ENCODE peak calls at places on chromosomes 6 and 20, in six cellular contexts. M is GM12878, G is HepG2, F is K562, D is H1, Z is GM12892. H is an unnamed sample.

GRCh38 chr20:63320616-63321147 is 27.7 kb downstream of the COL20A1 start:
- DNase-seq in G (no peak), M (no peak), F (no peak), D (no peak), Z (no peak), H (no peak)

GRCh38 chr6:35829306-35829705 is 24.2 kb downstream of the LHFPL5 start:
- DNase-seq in Z (no peak), G (no peak), D (no peak), M (no peak), F (no peak), H (no peak)

GRCh38 chr20:59690101-59690500 is 85.8 kb downstream of the PHACTR3 start:
- DNase-seq in Z (no peak), G (no peak), F (no peak), D (no peak), M (no peak), H (no peak)

GRCh38 chr20:9971746-9972145 is 63.0 kb upstream of the ANKEF1 start:
- DNase-seq in G (no peak), D (no peak), F (no peak), M (no peak), Z (no peak), H (no peak)

GRCh38 chr6:137919837-137920304 is 52.8 kb downstream of the TNFAIP3 start:
- DNase-seq in D (no peak), Z (no peak), F (peak), M (no peak), G (no peak), H (no peak)

GRCh38 chr6:125904871-125905270 is 51.7 kb upstream of the HINT3 start:
- DNase-seq in D (no peak), Z (no peak), G (no peak), F (no peak), M (peak), H (no peak)

GRCh38 chr6:139722540-139722939 is 348.1 kb upstream of the CITED2 start:
- DNase-seq in M (no peak), Z (no peak), F (no peak), D (no peak), G (no peak), H (no peak)

GRCh38 chr6:56842602-56843475 is 112.1 kb upstream of the BEND6 start:
- DNase-seq in G (no peak), D (peak), Z (peak), F (no peak), M (no peak), H (peak)

GRCh38 chr20:39877792-39878191 is 811.2 kb downstream of the MAFB start:
- DNase-seq in F (no peak), D (no peak), G (no peak), M (no peak), Z (no peak), H (no peak)

GRCh38 chr6:14108571-14109410 is 8.8 kb upstream of the CD83 start:
- DNase-seq in D (no peak), G (no peak), Z (peak), M (peak), F (peak), H (no peak)
- TF ChIP-seq POLR2A in D (no peak), G (no peak), Z (peak), M (peak), F (peak), H (no peak)

DNA sequence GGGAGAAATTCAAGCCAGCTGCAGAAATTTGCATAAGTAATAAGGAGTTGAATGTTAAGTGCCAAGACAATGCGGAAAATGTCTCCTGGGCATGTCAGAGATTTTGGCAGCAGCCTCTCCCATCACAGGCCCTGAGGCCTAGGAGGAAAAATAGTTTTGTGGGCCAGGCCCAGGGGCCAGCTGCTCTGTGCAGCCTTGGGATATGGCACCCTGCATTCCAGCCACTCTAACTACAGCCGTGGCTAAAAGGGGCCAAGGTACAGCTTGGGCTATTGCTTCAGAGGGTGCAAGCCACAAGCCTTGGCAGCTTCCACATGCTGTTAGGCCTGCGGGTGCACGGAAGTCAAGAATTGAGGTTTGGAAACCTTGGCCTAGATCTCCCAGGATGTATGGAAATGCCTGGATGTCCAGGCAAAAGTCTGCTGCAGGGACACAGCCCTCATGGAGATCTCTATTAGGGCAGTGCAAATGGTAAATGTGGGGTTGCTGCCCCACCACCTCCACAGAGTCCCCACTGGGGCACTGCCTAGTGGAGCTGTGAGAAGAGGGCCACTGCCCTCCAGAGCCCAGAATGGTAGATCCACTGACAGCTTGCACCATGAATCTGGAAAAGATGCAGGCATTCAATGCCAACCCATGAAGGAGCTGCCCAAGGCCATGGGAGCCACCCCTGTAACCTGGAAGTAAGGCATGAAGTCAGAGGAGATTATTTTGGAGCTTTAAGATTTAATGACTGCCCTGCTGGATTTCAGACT is 126.5 kb downstream of the DTNBP1 start:
- DNase-seq in Z (no peak), M (no peak), G (no peak), F (no peak), D (peak), H (no peak)
- TF ChIP-seq TAF1 in Z (no peak), M (no peak), G (no peak), F (no peak), D (no peak), H (no peak)

GRCh38 chr6:39665871-39666270 is 59.3 kb downstream of the KIF6 start:
- DNase-seq in M (no peak), Z (no peak), G (no peak), F (no peak), D (no peak), H (no peak)
- TF ChIP-seq POLR2A in M (no peak), Z (no peak), G (no peak), F (no peak), D (no peak), H (no peak)

GRCh38 chr6:75215291-75215690 is 9.4 kb upstream of the COL12A1 start:
- DNase-seq in D (no peak), F (no peak), Z (no peak), G (no peak), M (no peak), H (no peak)

GRCh38 chr6:75213732-75214131 is 7.9 kb upstream of the COL12A1 start:
- DNase-seq in F (no peak), Z (no peak), M (no peak), G (no peak), D (no peak), H (no peak)

GRCh38 chr6:75211920-75212590 is 6.2 kb upstream of the COL12A1 start:
- DNase-seq in Z (no peak), G (no peak), F (no peak), M (no peak), D (no peak), H (no peak)

GRCh38 chr6:75210885-75211739 is 5.3 kb upstream of the COL12A1 start:
- DNase-seq in M (no peak), D (no peak), Z (no peak), G (peak), F (peak), H (no peak)

DNA sequence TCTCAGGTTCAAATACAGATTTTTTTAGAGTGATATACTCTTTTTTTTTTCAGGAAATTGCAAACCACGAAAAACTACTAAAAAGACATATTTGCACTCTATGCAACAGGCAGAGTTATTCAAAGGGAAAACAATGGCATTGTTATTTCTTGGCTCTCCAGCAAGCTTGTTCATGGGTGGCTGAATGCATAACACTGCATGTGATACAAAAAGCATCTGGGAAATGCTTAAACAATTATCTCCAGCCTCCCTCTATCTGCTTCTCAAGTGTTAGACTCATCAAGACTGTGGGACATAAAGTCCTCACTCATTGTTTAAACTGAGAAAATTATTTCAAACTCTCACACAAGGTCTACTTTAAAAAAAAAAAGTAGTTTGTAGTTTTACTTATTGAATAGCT is 7.3 kb upstream of the COL12A1 start:
- DNase-seq in M (no peak), G (no peak), D (no peak), Z (no peak), F (no peak), H (no peak)
- TF ChIP-seq TAF1 in M (no peak), G (no peak), D (no peak), Z (no peak), F (no peak), H (no peak)

GRCh38 chr20:36573103-36573797 is at the start of gene TGIF2:
- DNase-seq in D (peak), F (peak), Z (peak), M (peak), G (peak), H (peak)
- TF ChIP-seq POLR2A in D (peak), F (peak), Z (peak), M (peak), G (peak), H (peak)

GRCh38 chr20:53794529-53795115 is 201.0 kb upstream of the ZNF217 start:
- DNase-seq in G (no peak), F (no peak), Z (no peak), D (no peak), M (no peak), H (no peak)
- TF ChIP-seq TAF1 in G (no peak), F (no peak), Z (no peak), D (no peak), M (no peak), H (no peak)

GRCh38 chr6:109440325-109441068 is at the start of the genes PPIL6 and SMPD2:
- DNase-seq in F (peak), M (no peak), Z (peak), D (peak), G (peak), H (peak)
- TF ChIP-seq POLR2A in F (peak), M (peak), Z (peak), D (peak), G (peak), H (no peak)

GRCh38 chr6:39088331-39088730 is 26.7 kb downstream of the SAYSD1 start:
- DNase-seq in G (peak), D (no peak), Z (no peak), F (peak), M (no peak), H (no peak)

GRCh38 chr6:39092124-39092523 is 22.9 kb downstream of the SAYSD1 start:
- DNase-seq in G (peak), Z (no peak), D (no peak), M (no peak), F (peak), H (no peak)

GRCh38 chr6:39090036-39090435 is 24.9 kb downstream of the SAYSD1 start:
- DNase-seq in M (no peak), D (no peak), Z (no peak), F (no peak), G (no peak), H (no peak)

GRCh38 chr6:39093167-39093708 is 21.7 kb downstream of the SAYSD1 start:
- DNase-seq in Z (no peak), D (no peak), G (no peak), M (no peak), F (no peak), H (no peak)

GRCh38 chr6:39091163-39091562 is 23.8 kb downstream of the SAYSD1 start:
- DNase-seq in M (no peak), G (no peak), F (no peak), Z (no peak), D (no peak), H (no peak)
- TF ChIP-seq TAF1 in M (no peak), G (no peak), F (no peak), Z (no peak), D (no peak), H (no peak)